ENCODE peak calls at places on chromosome 9, in nine cellular contexts. I, N, L, W, B, J, P, A and E are unnamed samples.

GRCh38 chr9:35236692-35237091 is 74.9 kb downstream of the UNC13B start:
- DNase-seq in I (no peak), N (no peak), L (peak), W (no peak), B (no peak), J (no peak), P (no peak), A (no peak), E (no peak)

GRCh38 chr9:120855827-120856636 is 13.3 kb upstream of the PSMD5 start:
- DNase-seq in I (no peak), N (no peak), L (no peak), W (no peak), B (no peak), J (no peak), P (no peak), A (no peak), E (no peak)

GRCh38 chr9:9612270-9612669 is 1000.5 kb downstream of the PTPRD start:
- DNase-seq in I (no peak), N (no peak), L (no peak), W (no peak), B (no peak), J (no peak), P (no peak), A (no peak), E (no peak)

GRCh38 chr9:113579270-113580040 is 115.9 kb downstream of the RGS3 start:
- DNase-seq in I (peak), N (no peak), L (peak), W (no peak), B (no peak), J (no peak), P (no peak), A (no peak), E (no peak)

GRCh38 chr9:14205463-14205862 is 108.5 kb downstream of the NFIB start:
- DNase-seq in I (no peak), N (no peak), L (peak), W (no peak), B (no peak), J (no peak), P (peak), A (peak), E (no peak)

GRCh38 chr9:72326643-72327042 is 38.4 kb downstream of the ZFAND5 start:
- DNase-seq in I (no peak), N (no peak), L (no peak), W (no peak), B (no peak), J (no peak), P (no peak), A (no peak), E (no peak)

GRCh38 chr9:35162605-35163315 is 951 bp downstream of the UNC13B start:
- DNase-seq in I (no peak), N (no peak), L (peak), W (no peak), B (peak), J (no peak), P (no peak), A (no peak), E (no peak)

GRCh38 chr9:4066120-4066519 is 233.7 kb downstream of the GLIS3 start:
- DNase-seq in I (no peak), N (no peak), L (no peak), W (no peak), B (peak), J (no peak), P (no peak), A (no peak), E (no peak)

GRCh38 chr9:25948182-25948581 is 269.9 kb upstream of the TUSC1 start:
- DNase-seq in I (no peak), N (no peak), L (no peak), W (no peak), B (no peak), J (no peak), P (no peak), A (no peak), E (no peak)

GRCh38 chr9:81032831-81033230 is 656.5 kb downstream of the TLE1 start:
- DNase-seq in I (no peak), N (no peak), L (peak), W (no peak), B (no peak), J (no peak), P (peak), A (no peak), E (peak)

GRCh38 chr9:6218099-6218502 is 2.5 kb downstream of the IL33 start:
- DNase-seq in I (no peak), N (no peak), L (no peak), W (no peak), B (no peak), J (no peak), P (peak), A (no peak), E (peak)

GRCh38 chr9:113901196-113901818 is 25.2 kb downstream of the ZNF618 start:
- DNase-seq in I (no peak), N (no peak), L (no peak), W (no peak), B (no peak), J (no peak), P (peak), A (no peak), E (no peak)

GRCh38 chr9:78366827-78367226 is 69.9 kb downstream of the PSAT1 start:
- DNase-seq in I (no peak), N (no peak), L (no peak), W (no peak), B (no peak), J (no peak), P (no peak), A (no peak), E (no peak)

GRCh38 chr9:35277649-35278359 is 116.0 kb downstream of the UNC13B start:
- DNase-seq in I (no peak), N (no peak), L (peak), W (no peak), B (no peak), J (peak), P (peak), A (no peak), E (no peak)

GRCh38 chr9:23088932-23089364 is 642.3 kb downstream of the DMRTA1 start:
- DNase-seq in I (no peak), N (no peak), L (no peak), W (no peak), B (no peak), J (no peak), P (no peak), A (no peak), E (no peak)

GRCh38 chr9:123081824-123082223 is 48.4 kb downstream of the GPR21 start:
- DNase-seq in I (no peak), N (no peak), L (peak), W (no peak), B (no peak), J (no peak), P (peak), A (no peak), E (no peak)

GRCh38 chr9:136135326-136136126 is 16.9 kb upstream of the TMEM250 start:
- DNase-seq in I (no peak), N (no peak), L (no peak), W (no peak), B (no peak), J (no peak), P (no peak), A (no peak), E (no peak)

GRCh38 chr9:136131629-136132499 is 13.2 kb upstream of the TMEM250 start:
- DNase-seq in I (no peak), N (no peak), L (no peak), W (no peak), B (no peak), J (no peak), P (no peak), A (no peak), E (no peak)

GRCh38 chr9:136133959-136134484 is 15.3 kb upstream of the TMEM250 start:
- DNase-seq in I (no peak), N (no peak), L (no peak), W (no peak), B (no peak), J (no peak), P (no peak), A (no peak), E (no peak)

GRCh38 chr9:136133191-136133958 is 14.7 kb upstream of the TMEM250 start:
- DNase-seq in I (peak), N (no peak), L (no peak), W (no peak), B (no peak), J (no peak), P (no peak), A (no peak), E (no peak)

GRCh38 chr9:136132500-136133050 is 13.9 kb upstream of the TMEM250 start:
- DNase-seq in I (no peak), N (no peak), L (no peak), W (no peak), B (no peak), J (no peak), P (no peak), A (no peak), E (no peak)
- H3K4me3 ChIP-seq in I (no peak), N (no peak), L (no peak), W (no peak), B (no peak), J (no peak), P (no peak), A (peak), E (no peak)

GRCh38 chr9:110578575-110578895 is 1.0 kb downstream of the SVEP1 start:
- DNase-seq in I (no peak), N (no peak), L (no peak), W (no peak), B (no peak), J (no peak), P (no peak), A (no peak), E (no peak)
- H3K4me3 ChIP-seq in I (no peak), N (peak), L (peak), W (no peak), B (peak), J (peak), P (peak), A (peak), E (peak)

GRCh38 chr9:63859475-63860215 is 1425.4 kb downstream of the FOXD4L5 start:
- DNase-seq in I (peak), N (no peak), L (peak), W (no peak), B (peak), J (no peak), P (peak), A (no peak), E (no peak)
- H3K4me3 ChIP-seq in I (no peak), N (peak), L (peak), W (no peak), B (peak), J (peak), P (no peak), A (peak), E (no peak)

GRCh38 chr9:106880081-106880480 is 17.1 kb downstream of the ZNF462 start:
- DNase-seq in I (no peak), N (no peak), L (no peak), W (no peak), B (no peak), J (no peak), P (no peak), A (no peak), E (no peak)
- H3K4me3 ChIP-seq in I (no peak), N (no peak), L (no peak), W (no peak), B (no peak), J (no peak), P (no peak), A (no peak), E (no peak)